ENCODE peak calls at places on chromosome 4, in seven cellular contexts. One of them, this sample, is unnamed.
A peak's percentile ranks its signal among the peaks of the same experiment; 100 is the strongest.

GRCh38 chr4:109947918-109948317 is 35.2 kb downstream of the EGF start:
- DNase-seq in Panc1: no peak
- DNase-seq in NCI-H1436: no peak
- DNase-seq in nucleus accumbens: no peak
- DNase-seq in sciatic nerve: no peak
- DNase-seq in neural crest cell: no peak
- DNase-seq in stimulated activated CD4-positive, alpha-beta T cell treated with anti-CD3 and anti-CD28 coated beads, Interleukin-2, amount 100 ng/mL, for 48 hours: no peak
- DNase-seq in this sample: no peak

GRCh38 chr4:75892508-75892907 is 9.7 kb downstream of the PPEF2 start:
- DNase-seq in sciatic nerve: no peak
- DNase-seq in neural crest cell: no peak
- DNase-seq in NCI-H1436: no peak
- DNase-seq in Panc1: no peak
- DNase-seq in stimulated activated CD4-positive, alpha-beta T cell treated with anti-CD3 and anti-CD28 coated beads, Interleukin-2, amount 100 ng/mL, for 48 hours: no peak
- DNase-seq in nucleus accumbens: no peak
- DNase-seq in this sample: peak; percentile 45

GRCh38 chr4:1746265-1746691 is 25.0 kb downstream of the TACC3 start:
- DNase-seq in stimulated activated CD4-positive, alpha-beta T cell treated with anti-CD3 and anti-CD28 coated beads, Interleukin-2, amount 100 ng/mL, for 48 hours: peak; percentile 84
- DNase-seq in Panc1: no peak
- DNase-seq in nucleus accumbens: no peak
- DNase-seq in NCI-H1436: peak; percentile 82
- DNase-seq in sciatic nerve: peak; percentile 84
- DNase-seq in neural crest cell: peak; percentile 97
- DNase-seq in this sample: peak; percentile 88

GRCh38 chr4:80608285-80608980 is 272.9 kb downstream of the CFAP299 start:
- DNase-seq in Panc1: no peak
- DNase-seq in NCI-H1436: no peak
- DNase-seq in neural crest cell: no peak
- DNase-seq in nucleus accumbens: no peak
- DNase-seq in stimulated activated CD4-positive, alpha-beta T cell treated with anti-CD3 and anti-CD28 coated beads, Interleukin-2, amount 100 ng/mL, for 48 hours: no peak
- DNase-seq in sciatic nerve: no peak
- DNase-seq in this sample: no peak

GRCh38 chr4:20262221-20262620 is 10.5 kb downstream of the SLIT2 start:
- DNase-seq in neural crest cell: no peak
- DNase-seq in sciatic nerve: no peak
- DNase-seq in NCI-H1436: no peak
- DNase-seq in Panc1: no peak
- DNase-seq in stimulated activated CD4-positive, alpha-beta T cell treated with anti-CD3 and anti-CD28 coated beads, Interleukin-2, amount 100 ng/mL, for 48 hours: no peak
- DNase-seq in nucleus accumbens: no peak
- DNase-seq in this sample: no peak

GRCh38 chr4:147842573-147842972 is 110.7 kb downstream of the ARHGAP10 start:
- DNase-seq in NCI-H1436: no peak
- DNase-seq in neural crest cell: no peak
- DNase-seq in sciatic nerve: peak; percentile 74
- DNase-seq in nucleus accumbens: peak; percentile 11
- DNase-seq in Panc1: no peak
- DNase-seq in stimulated activated CD4-positive, alpha-beta T cell treated with anti-CD3 and anti-CD28 coated beads, Interleukin-2, amount 100 ng/mL, for 48 hours: no peak
- DNase-seq in this sample: no peak

GRCh38 chr4:72302981-72303704 is 265.9 kb downstream of the ADAMTS3 start:
- DNase-seq in NCI-H1436: peak; percentile 13
- DNase-seq in stimulated activated CD4-positive, alpha-beta T cell treated with anti-CD3 and anti-CD28 coated beads, Interleukin-2, amount 100 ng/mL, for 48 hours: peak; percentile 43
- DNase-seq in Panc1: no peak
- DNase-seq in neural crest cell: peak; percentile 58
- DNase-seq in nucleus accumbens: no peak
- DNase-seq in sciatic nerve: no peak
- DNase-seq in this sample: no peak

GRCh38 chr4:81715335-81715734 is 243.6 kb upstream of the RASGEF1B start:
- DNase-seq in NCI-H1436: peak; percentile 30
- DNase-seq in Panc1: no peak
- DNase-seq in sciatic nerve: no peak
- DNase-seq in stimulated activated CD4-positive, alpha-beta T cell treated with anti-CD3 and anti-CD28 coated beads, Interleukin-2, amount 100 ng/mL, for 48 hours: no peak
- DNase-seq in neural crest cell: no peak
- DNase-seq in nucleus accumbens: no peak
- DNase-seq in this sample: no peak

GRCh38 chr4:88352062-88352461 is 26.6 kb upstream of the HERC6 start:
- DNase-seq in sciatic nerve: no peak
- DNase-seq in NCI-H1436: no peak
- DNase-seq in neural crest cell: no peak
- DNase-seq in nucleus accumbens: no peak
- DNase-seq in stimulated activated CD4-positive, alpha-beta T cell treated with anti-CD3 and anti-CD28 coated beads, Interleukin-2, amount 100 ng/mL, for 48 hours: no peak
- DNase-seq in Panc1: no peak
- DNase-seq in this sample: no peak

GRCh38 chr4:41257257-41257900 is 651 bp downstream of the UCHL1 start:
- DNase-seq in neural crest cell: peak; percentile 41
- DNase-seq in nucleus accumbens: peak; percentile 40
- DNase-seq in Panc1: no peak
- DNase-seq in stimulated activated CD4-positive, alpha-beta T cell treated with anti-CD3 and anti-CD28 coated beads, Interleukin-2, amount 100 ng/mL, for 48 hours: peak; percentile 5
- DNase-seq in NCI-H1436: peak; percentile 80
- DNase-seq in sciatic nerve: peak; percentile 66
- DNase-seq in this sample: peak; percentile 40

GRCh38 chr4:37908488-37909343 is 17.8 kb downstream of the TBC1D1 start:
- DNase-seq in stimulated activated CD4-positive, alpha-beta T cell treated with anti-CD3 and anti-CD28 coated beads, Interleukin-2, amount 100 ng/mL, for 48 hours: no peak
- DNase-seq in sciatic nerve: no peak
- DNase-seq in neural crest cell: no peak
- DNase-seq in Panc1: no peak
- DNase-seq in nucleus accumbens: no peak
- DNase-seq in NCI-H1436: no peak
- DNase-seq in this sample: no peak

GRCh38 chr4:74873545-74874295 is 59.2 kb upstream of the PARM1 start:
- DNase-seq in nucleus accumbens: no peak
- DNase-seq in neural crest cell: no peak
- DNase-seq in stimulated activated CD4-positive, alpha-beta T cell treated with anti-CD3 and anti-CD28 coated beads, Interleukin-2, amount 100 ng/mL, for 48 hours: no peak
- DNase-seq in sciatic nerve: no peak
- DNase-seq in Panc1: no peak
- DNase-seq in NCI-H1436: no peak
- DNase-seq in this sample: no peak

GRCh38 chr4:22764183-22764582 is 71.4 kb downstream of the GBA3 start:
- DNase-seq in Panc1: no peak
- DNase-seq in NCI-H1436: no peak
- DNase-seq in nucleus accumbens: no peak
- DNase-seq in neural crest cell: no peak
- DNase-seq in stimulated activated CD4-positive, alpha-beta T cell treated with anti-CD3 and anti-CD28 coated beads, Interleukin-2, amount 100 ng/mL, for 48 hours: no peak
- DNase-seq in sciatic nerve: no peak
- DNase-seq in this sample: no peak

GRCh38 chr4:102598102-102598758 is 97.1 kb downstream of the NFKB1 start:
- DNase-seq in nucleus accumbens: no peak
- DNase-seq in neural crest cell: no peak
- DNase-seq in stimulated activated CD4-positive, alpha-beta T cell treated with anti-CD3 and anti-CD28 coated beads, Interleukin-2, amount 100 ng/mL, for 48 hours: no peak
- DNase-seq in sciatic nerve: no peak
- DNase-seq in NCI-H1436: no peak
- DNase-seq in Panc1: no peak
- DNase-seq in this sample: no peak

GRCh38 chr4:38368612-38369011 is 295.4 kb upstream of the KLF3 start:
- DNase-seq in Panc1: no peak
- DNase-seq in sciatic nerve: no peak
- DNase-seq in nucleus accumbens: no peak
- DNase-seq in neural crest cell: no peak
- DNase-seq in NCI-H1436: no peak
- DNase-seq in stimulated activated CD4-positive, alpha-beta T cell treated with anti-CD3 and anti-CD28 coated beads, Interleukin-2, amount 100 ng/mL, for 48 hours: no peak
- DNase-seq in this sample: no peak

GRCh38 chr4:139568206-139568969 is 12.4 kb upstream of the SETD7 start:
- DNase-seq in Panc1: no peak
- DNase-seq in NCI-H1436: no peak
- DNase-seq in neural crest cell: no peak
- DNase-seq in stimulated activated CD4-positive, alpha-beta T cell treated with anti-CD3 and anti-CD28 coated beads, Interleukin-2, amount 100 ng/mL, for 48 hours: no peak
- DNase-seq in sciatic nerve: no peak
- DNase-seq in nucleus accumbens: no peak
- DNase-seq in this sample: no peak

GRCh38 chr4:75248770-75249467 is 265.3 kb downstream of the RCHY1 start:
- DNase-seq in nucleus accumbens: no peak
- DNase-seq in Panc1: no peak
- DNase-seq in neural crest cell: no peak
- DNase-seq in sciatic nerve: no peak
- DNase-seq in NCI-H1436: no peak
- DNase-seq in stimulated activated CD4-positive, alpha-beta T cell treated with anti-CD3 and anti-CD28 coated beads, Interleukin-2, amount 100 ng/mL, for 48 hours: no peak
- DNase-seq in this sample: no peak

GRCh38 chr4:155599596-155599995 is 67.1 kb upstream of the GUCY1A1 start:
- DNase-seq in sciatic nerve: no peak
- DNase-seq in nucleus accumbens: no peak
- DNase-seq in NCI-H1436: no peak
- DNase-seq in stimulated activated CD4-positive, alpha-beta T cell treated with anti-CD3 and anti-CD28 coated beads, Interleukin-2, amount 100 ng/mL, for 48 hours: no peak
- DNase-seq in neural crest cell: no peak
- DNase-seq in Panc1: no peak
- DNase-seq in this sample: no peak

GRCh38 chr4:183333983-183334382 is 11.8 kb upstream of the CLDN24 start:
- DNase-seq in nucleus accumbens: no peak
- DNase-seq in stimulated activated CD4-positive, alpha-beta T cell treated with anti-CD3 and anti-CD28 coated beads, Interleukin-2, amount 100 ng/mL, for 48 hours: no peak
- DNase-seq in sciatic nerve: no peak
- DNase-seq in NCI-H1436: no peak
- DNase-seq in neural crest cell: no peak
- DNase-seq in Panc1: no peak
- DNase-seq in this sample: no peak

GRCh38 chr4:53802500-53802899 is 211.2 kb upstream of the LNX1 start:
- DNase-seq in Panc1: no peak
- DNase-seq in stimulated activated CD4-positive, alpha-beta T cell treated with anti-CD3 and anti-CD28 coated beads, Interleukin-2, amount 100 ng/mL, for 48 hours: no peak
- DNase-seq in nucleus accumbens: no peak
- DNase-seq in sciatic nerve: no peak
- DNase-seq in NCI-H1436: no peak
- DNase-seq in neural crest cell: no peak
- DNase-seq in this sample: no peak

GRCh38 chr4:181962321-181962720 is 280.9 kb upstream of the TENM3 start:
- DNase-seq in neural crest cell: no peak
- DNase-seq in Panc1: no peak
- DNase-seq in sciatic nerve: no peak
- DNase-seq in nucleus accumbens: no peak
- DNase-seq in NCI-H1436: no peak
- DNase-seq in stimulated activated CD4-positive, alpha-beta T cell treated with anti-CD3 and anti-CD28 coated beads, Interleukin-2, amount 100 ng/mL, for 48 hours: no peak
- DNase-seq in this sample: no peak

GRCh38 chr4:8039290-8039689 is 99.6 kb upstream of the AFAP1 start:
- DNase-seq in NCI-H1436: peak; percentile 76
- DNase-seq in sciatic nerve: no peak
- DNase-seq in nucleus accumbens: no peak
- DNase-seq in Panc1: no peak
- DNase-seq in stimulated activated CD4-positive, alpha-beta T cell treated with anti-CD3 and anti-CD28 coated beads, Interleukin-2, amount 100 ng/mL, for 48 hours: no peak
- DNase-seq in neural crest cell: peak; percentile 59
- DNase-seq in this sample: no peak